ENCODE peak calls at places on chromosome 10, in four cellular contexts. X is H9, E is brain microvascular endothelial cell, I is nephron progenitor cell. V is an unnamed sample.
A peak's percentile ranks its signal among the peaks of the same experiment; 100 is the strongest.

GRCh38 chr10:33333260-33334169 is 952 bp downstream of the NRP1 start:
- DNase-seq in X (no peak), E (peak; percentile 29), I (peak; percentile 6), V (no peak)

GRCh38 chr10:77204171-77204570 is 433.4 kb downstream of the KCNMA1 start:
- DNase-seq in X (no peak), E (no peak), I (no peak), V (no peak)

GRCh38 chr10:1169981-1170866 is 114.0 kb downstream of the WDR37 start:
- DNase-seq in X (no peak), E (no peak), I (no peak), V (no peak)

GRCh38 chr10:6363516-6363915 is 160.8 kb downstream of the PFKFB3 start:
- DNase-seq in X (no peak), E (no peak), I (no peak), V (no peak)

GRCh38 chr10:114375082-114375481 is 29.2 kb downstream of the AFAP1L2 start:
- DNase-seq in X (no peak), E (peak; percentile 84), I (no peak), V (no peak)

GRCh38 chr10:114995468-114995867 is 57.5 kb downstream of the TRUB1 start:
- DNase-seq in X (no peak), E (peak; percentile 58), I (no peak), V (no peak)

GRCh38 chr10:48533951-48534720 is 70.7 kb downstream of the ARHGAP22 start:
- DNase-seq in X (peak; percentile 66), E (no peak), I (no peak), V (no peak)

GRCh38 chr10:79628988-79629954 is 18.5 kb downstream of the SFTPA1 start:
- DNase-seq in X (no peak), E (no peak), I (no peak), V (no peak)

GRCh38 chr10:44958196-44958896 is 1.3 kb upstream of the RASSF4 start:
- DNase-seq in X (peak; percentile 11), E (peak; percentile 78), I (no peak), V (no peak)

GRCh38 chr10:132626761-132627735 is 89.5 kb downstream of the INPP5A start:
- DNase-seq in X (no peak), E (no peak), I (no peak), V (no peak)

GRCh38 chr10:21427804-21428481 is 97.5 kb downstream of the SKIDA1 start:
- DNase-seq in X (no peak), E (peak; percentile 18), I (no peak), V (no peak)

GRCh38 chr10:95767884-95768556 is 12.1 kb downstream of the ENTPD1 start:
- DNase-seq in X (no peak), E (peak; percentile 59), I (no peak), V (no peak)

GRCh38 chr10:48431871-48432270 is 125.4 kb downstream of the MAPK8 start:
- DNase-seq in X (no peak), E (no peak), I (no peak), V (no peak)

GRCh38 chr10:92847185-92847864 is 995 bp upstream of the EXOC6 start:
- DNase-seq in X (no peak), E (peak; percentile 32), I (no peak), V (no peak)

GRCh38 chr10:1094112-1095057 is 38.2 kb downstream of the WDR37 start:
- DNase-seq in X (no peak), E (no peak), I (no peak), V (no peak)

GRCh38 chr10:94084344-94084743 is 90.6 kb downstream of the PLCE1 start:
- DNase-seq in X (no peak), E (no peak), I (no peak), V (no peak)

GRCh38 chr10:100637785-100638184 is 102.0 kb downstream of the HIF1AN start:
- DNase-seq in X (peak; percentile 90), E (peak; percentile 2), I (peak; percentile 81), V (peak; percentile 67)
- TF ChIP-seq CTCF in X (peak; percentile 85), E (peak; percentile 72), I (peak; percentile 83), V (peak; percentile 83)

GRCh38 chr10:29657719-29658274 is 23.0 kb upstream of the SVIL start:
- DNase-seq in X (no peak), E (no peak), I (no peak), V (no peak)

GRCh38 chr10:29663718-29664117 is 28.9 kb upstream of the SVIL start:
- DNase-seq in X (no peak), E (no peak), I (no peak), V (no peak)

GRCh38 chr10:29659770-29660097 is 25.0 kb upstream of the SVIL start:
- DNase-seq in X (no peak), E (no peak), I (no peak), V (no peak)

GRCh38 chr10:29656451-29656992 is 21.8 kb upstream of the SVIL start:
- DNase-seq in X (no peak), E (no peak), I (no peak), V (no peak)

DNA sequence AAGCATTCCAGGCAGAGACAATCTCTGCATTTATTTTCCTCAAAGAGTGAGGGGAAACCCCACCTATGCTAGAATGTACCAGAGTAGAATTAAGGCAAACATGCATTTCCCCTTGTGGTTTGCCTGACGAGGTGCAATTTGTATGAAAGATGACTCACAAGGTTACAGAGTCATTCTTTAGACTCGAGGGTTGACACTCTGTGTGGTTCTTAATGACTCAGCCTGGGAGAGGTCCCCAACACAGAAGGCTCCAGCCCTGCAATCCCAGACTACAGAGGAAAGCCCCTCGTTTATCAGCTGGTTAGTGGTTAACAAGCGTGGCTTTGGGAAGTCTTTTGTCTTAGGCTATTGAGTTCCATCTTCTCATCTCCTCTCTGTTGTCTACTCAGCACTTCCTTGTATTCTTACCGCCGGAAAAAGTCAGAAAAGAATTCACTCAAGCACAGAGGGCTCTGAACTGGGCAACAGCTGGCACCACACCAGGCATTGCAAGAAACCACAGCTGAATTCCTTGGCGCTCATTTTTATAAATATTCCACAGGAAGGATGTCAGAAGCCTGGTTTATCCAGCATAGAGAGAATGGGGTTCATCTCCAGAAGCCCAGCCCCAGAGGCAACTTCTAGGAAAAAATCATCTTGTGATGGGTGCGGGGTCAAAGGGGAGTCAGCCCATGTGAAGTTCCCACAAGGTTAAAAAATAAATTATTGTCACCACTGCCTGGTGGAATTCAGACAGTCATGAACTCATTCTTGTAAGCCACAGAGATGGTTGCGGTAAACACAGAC is 24.4 kb upstream of the SVIL start:
- DNase-seq in X (no peak), E (peak; percentile 100), I (no peak), V (no peak)
- TF ChIP-seq CTCF in X (peak; percentile 13), E (peak; percentile 58), I (no peak), V (no peak)

GRCh38 chr10:74231375-74231774 is 80.4 kb downstream of the ADK start:
- DNase-seq in X (no peak), E (peak; percentile 71), I (no peak), V (no peak)

GRCh38 chr10:74238031-74238431 is 87.0 kb downstream of the ADK start:
- DNase-seq in X (no peak), E (peak; percentile 32), I (no peak), V (no peak)

GRCh38 chr10:74233281-74233680 is 82.3 kb downstream of the ADK start:
- DNase-seq in X (no peak), E (no peak), I (no peak), V (no peak)

GRCh38 chr10:74234569-74234968 is 83.5 kb downstream of the ADK start:
- DNase-seq in X (no peak), E (no peak), I (no peak), V (no peak)
- TF ChIP-seq CTCF in X (peak; percentile 23), E (peak; percentile 20), I (no peak), V (no peak)

GRCh38 chr10:99548041-99548530 is 15.3 kb downstream of the NKX2-3 start:
- DNase-seq in X (peak; percentile 61), E (peak; percentile 20), I (no peak), V (peak; percentile 56)
- TF ChIP-seq CTCF in X (peak; percentile 65), E (peak; percentile 60), I (peak; percentile 22), V (peak; percentile 81)

DNA sequence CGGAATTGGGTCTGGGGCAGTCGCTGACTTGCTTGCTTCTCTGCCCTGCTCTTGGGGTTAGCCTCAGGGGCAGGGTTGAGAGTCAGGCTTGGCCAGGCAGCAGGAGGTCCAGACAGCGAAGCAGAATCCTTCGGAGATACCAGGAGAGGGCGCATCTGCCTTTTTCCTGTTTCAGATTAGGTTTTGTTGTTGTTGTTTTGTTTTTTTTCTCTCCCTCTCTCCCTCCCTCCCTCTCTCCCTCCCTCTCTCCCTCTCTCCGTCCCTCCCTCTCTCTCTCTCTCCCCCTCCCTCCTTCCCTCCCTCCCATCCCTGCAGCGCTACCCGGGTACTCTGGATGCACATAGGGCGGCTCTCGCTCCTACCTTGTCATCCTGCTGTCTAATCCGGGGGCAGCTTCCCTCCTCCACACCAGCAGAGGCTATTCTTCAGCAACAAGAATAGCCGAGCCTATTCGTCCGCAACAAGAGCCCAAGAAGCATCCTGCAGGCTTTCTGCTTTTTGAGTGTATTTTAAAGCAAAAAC is 758 bp upstream of the OPTN start:
- DNase-seq in X (peak; percentile 88), E (peak; percentile 73), I (peak; percentile 58), V (peak; percentile 45)
- TF ChIP-seq CTCF in X (peak; percentile 62), E (peak; percentile 80), I (no peak), V (peak; percentile 67)

DNA sequence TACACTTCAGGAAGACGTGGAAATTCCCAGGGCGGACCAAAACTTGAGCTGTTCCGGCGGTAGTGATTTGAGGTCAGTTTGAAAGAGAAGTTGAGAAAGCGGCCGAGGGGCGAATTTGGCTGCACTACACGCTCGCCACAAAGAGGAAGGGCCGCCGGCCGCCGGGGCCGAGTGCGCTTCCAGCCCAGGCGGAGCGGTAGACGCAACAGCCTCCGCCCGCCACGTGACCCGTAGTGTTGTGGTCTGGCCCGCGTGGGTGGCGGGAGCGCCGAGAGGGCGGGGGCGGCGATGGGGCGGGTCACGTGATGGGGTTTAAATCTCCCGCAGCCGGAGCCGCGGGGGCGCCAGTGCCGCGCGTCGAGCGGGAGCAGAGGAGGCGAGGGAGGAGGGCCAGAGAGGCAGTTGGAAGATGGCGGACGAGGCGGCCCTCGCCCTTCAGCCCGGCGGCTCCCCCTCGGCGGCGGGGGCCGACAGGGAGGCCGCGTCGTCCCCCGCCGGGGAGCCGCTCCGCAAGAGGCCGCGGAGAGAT is at the start of gene SIRT1:
- DNase-seq in X (peak; percentile 97), E (peak; percentile 89), I (peak; percentile 98), V (peak; percentile 97)
- TF ChIP-seq CTCF in X (no peak), E (no peak), I (no peak), V (no peak)

DNA sequence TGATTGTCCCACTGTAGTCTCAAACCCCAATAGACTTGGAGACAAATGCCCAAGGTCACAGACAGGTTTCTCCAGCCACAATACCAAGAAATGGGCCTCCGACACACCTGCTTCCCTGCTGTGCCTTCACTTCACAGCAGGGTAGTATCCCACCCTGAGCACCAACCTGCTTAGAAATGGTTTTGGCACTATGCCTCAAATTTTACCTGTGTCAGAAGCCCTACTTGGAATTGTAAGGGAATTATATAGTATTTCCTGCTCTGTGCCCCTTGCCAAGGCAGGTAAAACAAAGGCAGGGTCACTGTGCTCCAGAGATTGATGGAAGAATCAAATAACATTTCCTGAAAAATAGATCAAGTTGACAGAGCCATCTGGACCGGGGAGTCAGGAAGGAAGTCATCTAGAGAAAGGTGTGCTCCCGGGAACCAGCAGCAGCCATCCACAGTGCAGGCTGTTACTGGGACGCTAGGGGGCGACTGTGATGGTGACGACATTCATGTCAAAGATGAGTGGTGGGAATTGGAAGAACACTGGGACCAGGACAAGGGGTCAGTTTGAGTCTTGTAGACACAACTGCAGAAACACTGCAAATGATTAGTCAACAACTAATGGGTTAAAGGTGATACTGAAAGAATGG is 117.8 kb upstream of the AKR1E2 start:
- DNase-seq in X (peak; percentile 79), E (no peak), I (peak; percentile 17), V (peak; percentile 15)
- TF ChIP-seq CTCF in X (peak; percentile 88), E (peak; percentile 62), I (peak; percentile 23), V (peak; percentile 21)

V was measured in WERI-Rb-1.